ENCODE peak calls at places on chromosomes 11 and 22, in seven cellular contexts. N, H, L, O, D, A and T are unnamed samples.

GRCh38 chr11:130827697-130828377 is 88.4 kb downstream of the SNX19 start:
- DNase-seq in O (peak; percentile 6), H (no peak), N (no peak), A (peak; percentile 40), L (peak; percentile 81), D (no peak), T (no peak)

GRCh38 chr11:14259870-14260269 is 99.1 kb downstream of the RRAS2 start:
- DNase-seq in L (no peak), H (no peak), A (no peak), N (no peak), O (no peak), D (no peak), T (no peak)

GRCh38 chr11:79412761-79413160 is 28.1 kb downstream of the TENM4 start:
- DNase-seq in N (no peak), A (no peak), D (no peak), O (no peak), L (no peak), H (peak; percentile 7), T (peak; percentile 73)

GRCh38 chr22:28741200-28741757 is 341 bp downstream of the CHEK2 start:
- DNase-seq in H (no peak), N (no peak), D (no peak), L (no peak), A (no peak), O (no peak), T (no peak)

GRCh38 chr11:120660024-120660565 is 148.5 kb downstream of the GRIK4 start:
- DNase-seq in D (peak; percentile 1), O (peak; percentile 15), A (peak; percentile 20), L (no peak), H (no peak), N (peak; percentile 25), T (no peak)

GRCh38 chr22:33922268-33922667 is 2.0 kb upstream of the LARGE1 start:
- DNase-seq in A (peak; percentile 34), N (no peak), H (no peak), D (no peak), L (peak; percentile 47), O (peak; percentile 5), T (no peak)

GRCh38 chr11:110855246-110855645 is 143.0 kb upstream of the ARHGAP20 start:
- DNase-seq in L (no peak), H (no peak), A (no peak), N (no peak), D (no peak), O (no peak), T (no peak)

GRCh38 chr22:32668254-32669094 is 133.0 kb upstream of the TIMP3 start:
- DNase-seq in O (no peak), N (no peak), A (no peak), D (no peak), H (no peak), L (no peak), T (no peak)

GRCh38 chr11:834371-835316 is 1.9 kb downstream of the CD151 start:
- DNase-seq in H (no peak), A (peak; percentile 93), L (peak; percentile 93), N (no peak), D (no peak), O (no peak), T (no peak)

GRCh38 chr11:6404341-6405038 is 14.2 kb downstream of the SMPD1 start:
- DNase-seq in N (peak; percentile 33), L (no peak), O (no peak), H (no peak), D (peak; percentile 49), A (no peak), T (no peak)

GRCh38 chr11:77250881-77251640 is 50.4 kb downstream of the GDPD4 start:
- DNase-seq in N (no peak), D (no peak), O (no peak), A (no peak), L (no peak), H (no peak), T (no peak)

GRCh38 chr11:47797633-47798032 is 30.5 kb upstream of the FNBP4 start:
- DNase-seq in N (peak; percentile 41), L (no peak), A (no peak), O (peak; percentile 41), H (no peak), D (no peak), T (no peak)

GRCh38 chr11:1906623-1907423 is 12.7 kb upstream of the TNNT3 start:
- DNase-seq in H (no peak), O (no peak), N (no peak), D (no peak), L (no peak), A (no peak), T (no peak)

GRCh38 chr22:29691636-29692326 is 28.0 kb upstream of the CABP7 start:
- DNase-seq in D (no peak), N (no peak), A (no peak), H (no peak), L (no peak), O (no peak), T (peak; percentile 93)

GRCh38 chr22:48249721-48250268 is 1487.3 kb downstream of the TBC1D22A start:
- DNase-seq in N (no peak), O (no peak), H (no peak), L (no peak), A (no peak), D (no peak), T (no peak)

GRCh38 chr22:17074648-17075002 is 10.2 kb upstream of the IL17RA start:
- DNase-seq in N (no peak), L (no peak), D (no peak), A (no peak), O (no peak), H (no peak), T (no peak)

GRCh38 chr11:78630561-78631303 is 56.1 kb upstream of the NARS2 start:
- DNase-seq in H (no peak), O (no peak), A (no peak), L (no peak), D (no peak), N (no peak), T (no peak)

GRCh38 chr11:65489706-65490310 is 9.0 kb upstream of the MALAT1 start:
- DNase-seq in H (no peak), O (no peak), A (no peak), D (no peak), N (no peak), L (peak; percentile 71), T (no peak)

GRCh38 chr11:84691830-84692229 is 935.3 kb downstream of the DLG2 start:
- DNase-seq in O (no peak), D (no peak), H (no peak), N (no peak), A (no peak), L (no peak), T (no peak)

GRCh38 chr11:95764267-95764898 is 25.2 kb downstream of the FAM76B start:
- DNase-seq in A (no peak), N (no peak), H (peak; percentile 63), O (no peak), D (no peak), L (no peak), T (peak; percentile 65)

GRCh38 chr11:45155058-45155551 is 8.7 kb downstream of the PRDM11 start:
- DNase-seq in A (no peak), D (no peak), N (no peak), H (no peak), L (peak; percentile 80), O (no peak), T (no peak)

GRCh38 chr11:103086461-103086860 is 5.5 kb downstream of the DCUN1D5 start:
- DNase-seq in L (no peak), H (no peak), D (no peak), O (no peak), N (no peak), A (no peak), T (no peak)

GRCh38 chr11:79353706-79354105 is 87.1 kb downstream of the TENM4 start:
- DNase-seq in N (no peak), D (no peak), H (no peak), L (no peak), A (no peak), O (no peak), T (no peak)

GRCh38 chr11:67667490-67668190 is 6.8 kb downstream of the ALDH3B2 start:
- DNase-seq in A (peak; percentile 12), O (no peak), L (no peak), H (no peak), D (no peak), N (no peak), T (no peak)

GRCh38 chr11:45933131-45933821 is 10.8 kb downstream of the LARGE2 start:
- DNase-seq in L (no peak), O (no peak), D (no peak), H (no peak), A (peak; percentile 37), N (no peak), T (peak; percentile 36)

GRCh38 chr11:118052581-118053206 is 24.2 kb upstream of the TMPRSS4 start:
- DNase-seq in H (no peak), A (no peak), D (no peak), O (no peak), L (no peak), N (no peak), T (no peak)

GRCh38 chr11:86207413-86207812 is 37.1 kb upstream of the EED start:
- DNase-seq in H (no peak), D (no peak), N (no peak), L (no peak), O (no peak), A (no peak), T (no peak)

GRCh38 chr11:103175461-103176129 is 66.4 kb downstream of the DYNC2H1 start:
- DNase-seq in O (no peak), A (no peak), H (no peak), N (no peak), D (no peak), L (no peak), T (no peak)

GRCh38 chr11:21817677-21818076 is 375.2 kb upstream of the ANO5 start:
- DNase-seq in L (no peak), H (no peak), O (no peak), A (no peak), D (no peak), N (no peak), T (no peak)

GRCh38 chr11:78791964-78792363 is 217.3 kb upstream of the NARS2 start:
- DNase-seq in A (no peak), L (no peak), D (no peak), O (no peak), N (no peak), H (no peak), T (no peak)

GRCh38 chr22:44549021-44549420 is 51.0 kb upstream of the RTL6 start:
- DNase-seq in A (no peak), H (no peak), O (no peak), L (no peak), N (no peak), D (no peak), T (no peak)

GRCh38 chr22:26905076-26905475 is 247.7 kb downstream of the MIAT start:
- DNase-seq in N (no peak), D (no peak), O (no peak), H (no peak), L (no peak), A (no peak), T (no peak)